ENCODE peak calls at places on chromosomes 5 and 9, in five cellular contexts. One of them, this sample, is unnamed.

GRCh38 chr5:31280210-31280609 is 86.7 kb downstream of the CDH6 start:
- DNase-seq in nephron progenitor cell: no peak
- DNase-seq in spleen: no peak
- DNase-seq in right atrium auricular region: no peak
- DNase-seq in H9: no peak
- DNase-seq in this sample: no peak

GRCh38 chr9:137666950-137667670 is 48.3 kb downstream of the EHMT1 start:
- DNase-seq in nephron progenitor cell: no peak
- DNase-seq in spleen: peak
- DNase-seq in right atrium auricular region: no peak
- DNase-seq in H9: peak
- DNase-seq in this sample: peak

GRCh38 chr9:83707518-83707767 is 315 bp downstream of the UBQLN1 start:
- DNase-seq in nephron progenitor cell: no peak
- DNase-seq in spleen: no peak
- DNase-seq in right atrium auricular region: peak
- DNase-seq in H9: no peak
- DNase-seq in this sample: no peak

GRCh38 chr5:93236807-93237421 is 344.1 kb downstream of the NR2F1-AS1 start:
- DNase-seq in nephron progenitor cell: no peak
- DNase-seq in spleen: no peak
- DNase-seq in right atrium auricular region: no peak
- DNase-seq in H9: no peak
- DNase-seq in this sample: no peak

GRCh38 chr5:135065306-135066265 is 31.6 kb upstream of the PITX1 start:
- DNase-seq in nephron progenitor cell: no peak
- DNase-seq in spleen: peak
- DNase-seq in right atrium auricular region: no peak
- DNase-seq in H9: no peak
- DNase-seq in this sample: no peak

GRCh38 chr9:138063033-138063432 is 185.5 kb downstream of the CACNA1B start:
- DNase-seq in nephron progenitor cell: no peak
- DNase-seq in spleen: peak
- DNase-seq in right atrium auricular region: no peak
- DNase-seq in H9: peak
- DNase-seq in this sample: no peak

GRCh38 chr9:136611119-136611518 is 51.6 kb upstream of the EGFL7 start:
- DNase-seq in nephron progenitor cell: no peak
- DNase-seq in spleen: no peak
- DNase-seq in right atrium auricular region: no peak
- DNase-seq in H9: no peak
- DNase-seq in this sample: no peak

GRCh38 chr5:40653221-40654022 is 26.3 kb upstream of the PTGER4 start:
- DNase-seq in nephron progenitor cell: no peak
- DNase-seq in spleen: no peak
- DNase-seq in right atrium auricular region: no peak
- DNase-seq in H9: no peak
- DNase-seq in this sample: no peak

GRCh38 chr5:142316051-142316450 is 8.8 kb downstream of the SPRY4 start:
- DNase-seq in nephron progenitor cell: no peak
- DNase-seq in spleen: no peak
- DNase-seq in right atrium auricular region: no peak
- DNase-seq in H9: no peak
- DNase-seq in this sample: no peak

GRCh38 chr9:131968632-131969031 is 111.0 kb downstream of the MED27 start:
- DNase-seq in nephron progenitor cell: no peak
- DNase-seq in spleen: no peak
- DNase-seq in right atrium auricular region: no peak
- DNase-seq in H9: no peak
- DNase-seq in this sample: no peak

GRCh38 chr5:76641514-76642120 is 18.4 kb upstream of the F2RL2 start:
- DNase-seq in nephron progenitor cell: peak
- DNase-seq in spleen: no peak
- DNase-seq in right atrium auricular region: peak
- DNase-seq in H9: peak
- DNase-seq in this sample: peak

GRCh38 chr9:36798350-36799065 is 225.8 kb downstream of the MELK start:
- DNase-seq in nephron progenitor cell: peak
- DNase-seq in spleen: no peak
- DNase-seq in right atrium auricular region: no peak
- DNase-seq in H9: no peak
- DNase-seq in this sample: peak

GRCh38 chr5:129906177-129906887 is 2.1 kb downstream of the CHSY3 start:
- DNase-seq in nephron progenitor cell: peak
- DNase-seq in spleen: no peak
- DNase-seq in right atrium auricular region: peak
- DNase-seq in H9: peak
- DNase-seq in this sample: peak

GRCh38 chr5:59712836-59713487 is 180.6 kb downstream of the PDE4D start:
- DNase-seq in nephron progenitor cell: no peak
- DNase-seq in spleen: no peak
- DNase-seq in right atrium auricular region: no peak
- DNase-seq in H9: no peak
- DNase-seq in this sample: no peak

GRCh38 chr5:156595132-156595787 is 254.8 kb upstream of the PPP1R2B start:
- DNase-seq in nephron progenitor cell: no peak
- DNase-seq in spleen: no peak
- DNase-seq in right atrium auricular region: peak
- DNase-seq in H9: no peak
- DNase-seq in this sample: no peak

GRCh38 chr5:60843693-60844428 is at the start of gene ELOVL7:
- DNase-seq in nephron progenitor cell: peak
- DNase-seq in spleen: peak
- DNase-seq in right atrium auricular region: no peak
- DNase-seq in H9: peak
- DNase-seq in this sample: peak

GRCh38 chr9:127505396-127506116 is 54.2 kb downstream of the LRSAM1 start:
- DNase-seq in nephron progenitor cell: peak
- DNase-seq in spleen: no peak
- DNase-seq in right atrium auricular region: no peak
- DNase-seq in H9: peak
- DNase-seq in this sample: peak

GRCh38 chr9:113548221-113549041 is 84.9 kb downstream of the RGS3 start:
- DNase-seq in nephron progenitor cell: no peak
- DNase-seq in spleen: peak
- DNase-seq in right atrium auricular region: peak
- DNase-seq in H9: no peak
- DNase-seq in this sample: no peak

GRCh38 chr5:68333649-68334549 is 118.3 kb downstream of the PIK3R1 start:
- DNase-seq in nephron progenitor cell: no peak
- DNase-seq in spleen: no peak
- DNase-seq in right atrium auricular region: no peak
- DNase-seq in H9: no peak
- DNase-seq in this sample: no peak

GRCh38 chr9:19757745-19758144 is 31.1 kb downstream of the SLC24A2 start:
- DNase-seq in nephron progenitor cell: no peak
- DNase-seq in spleen: no peak
- DNase-seq in right atrium auricular region: no peak
- DNase-seq in H9: no peak
- DNase-seq in this sample: no peak

GRCh38 chr9:113398796-113399195 is 2.3 kb downstream of the ALAD start:
- DNase-seq in nephron progenitor cell: no peak
- DNase-seq in spleen: no peak
- DNase-seq in right atrium auricular region: no peak
- DNase-seq in H9: no peak
- DNase-seq in this sample: no peak

DNA sequence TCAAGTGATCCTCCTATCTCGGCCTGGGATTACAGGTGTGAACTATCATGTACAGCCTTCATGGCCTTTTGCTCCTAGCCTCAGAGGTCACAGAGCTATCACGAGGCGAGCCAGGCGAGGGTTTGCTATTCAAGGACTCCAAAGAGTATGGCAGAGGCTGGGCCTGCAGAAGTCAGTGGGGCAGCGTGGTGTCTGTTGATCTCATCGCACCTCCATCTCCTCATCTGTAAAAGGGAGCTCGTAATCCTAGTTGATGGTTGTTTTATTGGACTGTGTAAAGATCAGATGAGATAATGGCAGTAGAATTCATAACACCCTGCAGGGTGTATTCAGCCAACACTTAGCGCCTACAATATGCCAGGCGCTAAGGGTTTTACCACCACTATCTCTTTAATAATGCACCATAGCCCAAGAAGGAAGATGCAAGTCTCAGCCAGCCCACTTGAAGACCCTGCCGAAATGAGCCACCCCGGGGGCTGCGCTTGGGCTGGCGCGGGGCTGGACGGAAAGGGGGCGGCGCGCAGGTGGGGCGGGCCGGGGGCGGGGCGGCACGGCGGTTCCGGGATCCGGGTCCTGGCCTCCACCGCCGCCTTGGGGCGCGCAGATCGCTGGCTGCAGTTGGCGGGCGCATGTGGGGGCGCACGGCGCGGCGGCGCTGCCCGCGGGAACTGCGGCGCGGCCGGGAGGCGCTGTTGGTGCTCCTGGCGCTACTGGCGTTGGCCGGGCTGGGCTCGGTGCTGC is at the start of gene GALNT12:
- DNase-seq in nephron progenitor cell: peak
- DNase-seq in spleen: peak
- DNase-seq in right atrium auricular region: no peak
- DNase-seq in H9: peak
- DNase-seq in this sample: peak
- TF ChIP-seq CTCF in nephron progenitor cell: no peak
- TF ChIP-seq CTCF in spleen: no peak
- TF ChIP-seq CTCF in right atrium auricular region: no peak
- TF ChIP-seq CTCF in H9: no peak
- TF ChIP-seq CTCF in this sample: no peak

DNA sequence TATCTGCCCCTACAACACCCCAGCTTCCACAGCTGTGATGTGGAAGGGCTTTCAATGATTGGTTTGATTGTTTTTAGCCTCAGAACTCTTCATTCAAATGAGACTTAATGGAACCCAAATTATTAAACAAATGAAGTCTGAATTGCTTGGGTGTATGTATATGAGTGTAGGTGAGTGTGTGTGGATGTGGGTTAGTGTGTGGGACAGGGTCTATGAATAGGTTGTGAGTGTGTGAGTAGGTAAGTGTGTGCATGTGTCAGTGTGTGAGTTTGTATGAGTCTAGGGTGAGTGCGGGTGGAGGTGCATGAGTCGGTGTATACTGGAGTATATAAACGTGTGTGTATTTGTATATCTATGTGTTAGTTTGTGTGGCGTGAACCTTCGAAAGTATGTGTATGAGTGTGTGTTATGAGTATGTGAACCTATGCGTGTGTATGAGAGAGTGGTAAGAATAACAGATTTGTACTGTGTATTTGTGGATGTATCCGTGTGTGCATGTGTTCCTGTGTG is 26.9 kb downstream of the COL15A1 start:
- DNase-seq in nephron progenitor cell: no peak
- DNase-seq in spleen: no peak
- DNase-seq in right atrium auricular region: no peak
- DNase-seq in H9: no peak
- DNase-seq in this sample: no peak
- TF ChIP-seq CTCF in nephron progenitor cell: no peak
- TF ChIP-seq CTCF in spleen: no peak
- TF ChIP-seq CTCF in right atrium auricular region: no peak
- TF ChIP-seq CTCF in H9: no peak
- TF ChIP-seq CTCF in this sample: no peak

GRCh38 chr5:148778891-148779290 is 47.5 kb upstream of the ADRB2 start:
- DNase-seq in nephron progenitor cell: no peak
- DNase-seq in spleen: no peak
- DNase-seq in right atrium auricular region: no peak
- DNase-seq in H9: no peak
- DNase-seq in this sample: no peak

GRCh38 chr5:148776780-148777179 is 49.6 kb upstream of the ADRB2 start:
- DNase-seq in nephron progenitor cell: no peak
- DNase-seq in spleen: no peak
- DNase-seq in right atrium auricular region: no peak
- DNase-seq in H9: no peak
- DNase-seq in this sample: no peak

GRCh38 chr5:148781771-148782170 is 44.6 kb upstream of the ADRB2 start:
- DNase-seq in nephron progenitor cell: no peak
- DNase-seq in spleen: no peak
- DNase-seq in right atrium auricular region: no peak
- DNase-seq in H9: no peak
- DNase-seq in this sample: no peak

GRCh38 chr5:148776261-148776660 is 50.1 kb upstream of the ADRB2 start:
- DNase-seq in nephron progenitor cell: no peak
- DNase-seq in spleen: no peak
- DNase-seq in right atrium auricular region: no peak
- DNase-seq in H9: no peak
- DNase-seq in this sample: no peak

DNA sequence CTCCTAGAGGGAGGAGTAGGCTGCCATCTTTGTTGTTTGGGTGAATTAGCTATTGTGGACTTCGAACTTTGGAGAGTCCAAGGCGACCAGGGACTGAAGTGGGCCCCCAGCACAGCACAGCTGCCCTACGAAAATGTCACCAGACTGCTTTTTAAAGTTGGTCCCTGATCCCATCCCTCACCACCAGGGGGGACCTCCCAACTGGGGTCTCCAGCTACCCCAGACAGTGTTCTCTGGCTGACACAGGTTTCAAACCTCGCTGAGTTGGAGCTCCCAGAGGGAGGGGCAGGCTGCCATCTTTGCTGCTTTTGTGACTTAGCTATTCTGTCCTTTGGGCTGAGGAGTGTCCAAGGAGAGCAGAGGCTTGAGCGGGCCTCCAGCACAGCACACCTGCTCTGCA is 45.7 kb upstream of the ADRB2 start:
- DNase-seq in nephron progenitor cell: no peak
- DNase-seq in spleen: no peak
- DNase-seq in right atrium auricular region: no peak
- DNase-seq in H9: no peak
- DNase-seq in this sample: no peak
- TF ChIP-seq CTCF in nephron progenitor cell: no peak
- TF ChIP-seq CTCF in spleen: no peak
- TF ChIP-seq CTCF in right atrium auricular region: no peak
- TF ChIP-seq CTCF in H9: peak
- TF ChIP-seq CTCF in this sample: peak

GRCh38 chr9:89078421-89078820 is 87.2 kb downstream of the S1PR3 start:
- DNase-seq in nephron progenitor cell: no peak
- DNase-seq in spleen: no peak
- DNase-seq in right atrium auricular region: no peak
- DNase-seq in H9: no peak
- DNase-seq in this sample: no peak
- TF ChIP-seq CTCF in nephron progenitor cell: no peak
- TF ChIP-seq CTCF in spleen: no peak
- TF ChIP-seq CTCF in right atrium auricular region: no peak
- TF ChIP-seq CTCF in H9: no peak
- TF ChIP-seq CTCF in this sample: no peak

DNA sequence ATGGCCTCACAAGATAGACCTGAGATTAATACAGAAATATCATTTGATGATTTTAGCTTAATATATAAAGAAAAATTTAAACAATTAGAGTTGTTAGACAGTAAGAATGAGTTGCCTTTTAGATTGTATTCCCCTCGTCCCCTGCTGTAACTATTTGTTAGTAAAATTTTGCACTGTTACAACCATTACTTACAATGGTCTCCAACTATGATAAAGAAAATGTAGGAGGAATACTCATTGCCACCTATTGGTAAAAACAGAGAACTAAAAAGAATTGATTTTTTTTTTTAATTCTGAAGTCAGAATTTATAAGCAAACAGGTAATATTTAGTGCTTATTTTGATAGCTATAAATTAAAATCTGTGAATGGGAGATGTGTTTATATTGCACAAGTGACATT is 937.6 kb downstream of the TLE4 start:
- DNase-seq in nephron progenitor cell: no peak
- DNase-seq in spleen: no peak
- DNase-seq in right atrium auricular region: no peak
- DNase-seq in H9: no peak
- DNase-seq in this sample: no peak
- TF ChIP-seq CTCF in nephron progenitor cell: no peak
- TF ChIP-seq CTCF in spleen: no peak
- TF ChIP-seq CTCF in right atrium auricular region: no peak
- TF ChIP-seq CTCF in H9: peak
- TF ChIP-seq CTCF in this sample: no peak